ENCODE peak calls at places on chromosomes 4 and X, in five cellular contexts. Q, M, Y, H and D are unnamed samples.

GRCh38 chr4:7938513-7939376 is 916 bp downstream of the AFAP1 start:
- DNase-seq in H (no peak), Q (peak), Y (peak), M (peak), D (peak)

GRCh38 chrX:103722505-103722904 is 11.8 kb downstream of the TMEM31 start:
- DNase-seq in Y (peak), Q (no peak), H (no peak), M (no peak), D (peak)

GRCh38 chr4:48976007-48976406 is 10.1 kb upstream of the CWH43 start:
- DNase-seq in Q (no peak), H (no peak), Y (no peak), M (no peak), D (no peak)

GRCh38 chrX:23787745-23788118 is 4.8 kb downstream of the SAT1 start:
- DNase-seq in M (no peak), Y (no peak), Q (no peak), H (no peak), D (no peak)

GRCh38 chr4:4421356-4421755 is 34.5 kb downstream of the NSG1 start:
- DNase-seq in Y (no peak), M (no peak), Q (no peak), H (no peak), D (no peak)

GRCh38 chr4:182207806-182208483 is 35.3 kb upstream of the TENM3 start:
- DNase-seq in M (no peak), Q (peak), H (no peak), Y (peak), D (no peak)

GRCh38 chrX:108020631-108021030 is 24.2 kb upstream of the VSIG1 start:
- DNase-seq in H (no peak), Q (peak), Y (peak), M (no peak), D (no peak)

GRCh38 chr4:117134386-117134785 is 49.0 kb upstream of the TRAM1L1 start:
- DNase-seq in Q (peak), H (no peak), M (no peak), Y (peak), D (peak)

GRCh38 chrX:120029354-120029753 is 48.1 kb downstream of the RHOXF2B start:
- DNase-seq in M (no peak), Y (no peak), H (no peak), Q (no peak), D (no peak)

GRCh38 chr4:71663780-71664179 is 120.1 kb downstream of the GC start:
- DNase-seq in H (no peak), Y (no peak), Q (no peak), M (no peak), D (no peak)

GRCh38 chrX:70970482-70970999 is 39.6 kb upstream of the SLC7A3 start:
- DNase-seq in Y (peak), M (no peak), H (no peak), Q (peak), D (no peak)

GRCh38 chrX:41846714-41847113 is 76.6 kb downstream of the CASK start:
- DNase-seq in Q (no peak), Y (no peak), H (no peak), M (no peak), D (no peak)

GRCh38 chrX:151821226-151821625 is 86.7 kb downstream of the CNGA2 start:
- DNase-seq in Q (no peak), H (no peak), M (no peak), Y (peak), D (no peak)

GRCh38 chr4:133287396-133287795 is 138.3 kb downstream of the PCDH10 start:
- DNase-seq in Q (no peak), H (no peak), M (no peak), Y (no peak), D (no peak)
- TF ChIP-seq CTCF in Q (no peak), H (no peak), M (no peak), Y (no peak), D (no peak)

GRCh38 chrX:131709553-131709952 is 165.7 kb downstream of the OR13H1 start:
- DNase-seq in Q (no peak), M (no peak), Y (no peak), H (no peak), D (no peak)

GRCh38 chrX:131703646-131704045 is 159.8 kb downstream of the OR13H1 start:
- DNase-seq in M (peak), Y (no peak), H (no peak), Q (no peak), D (no peak)

GRCh38 chrX:131704136-131704695 is 160.3 kb downstream of the OR13H1 start:
- DNase-seq in M (peak), Q (no peak), H (peak), Y (no peak), D (peak)
- TF ChIP-seq CTCF in M (peak), Q (no peak), H (peak), Y (no peak), D (no peak)

GRCh38 chrX:153776611-153777045 is 4.2 kb upstream of the SRPK3 start:
- DNase-seq in M (no peak), Q (no peak), H (no peak), Y (no peak), D (no peak)

GRCh38 chrX:153775631-153776595 is 4.9 kb upstream of the SRPK3 start:
- DNase-seq in Y (no peak), Q (no peak), M (no peak), H (no peak), D (no peak)

GRCh38 chrX:153778684-153779101 is 2.1 kb upstream of the SRPK3 start:
- DNase-seq in Y (peak), M (no peak), H (no peak), Q (peak), D (no peak)

GRCh38 chrX:153778151-153778551 is 2.7 kb upstream of the SRPK3 start:
- DNase-seq in Y (no peak), M (no peak), Q (no peak), H (no peak), D (no peak)

DNA sequence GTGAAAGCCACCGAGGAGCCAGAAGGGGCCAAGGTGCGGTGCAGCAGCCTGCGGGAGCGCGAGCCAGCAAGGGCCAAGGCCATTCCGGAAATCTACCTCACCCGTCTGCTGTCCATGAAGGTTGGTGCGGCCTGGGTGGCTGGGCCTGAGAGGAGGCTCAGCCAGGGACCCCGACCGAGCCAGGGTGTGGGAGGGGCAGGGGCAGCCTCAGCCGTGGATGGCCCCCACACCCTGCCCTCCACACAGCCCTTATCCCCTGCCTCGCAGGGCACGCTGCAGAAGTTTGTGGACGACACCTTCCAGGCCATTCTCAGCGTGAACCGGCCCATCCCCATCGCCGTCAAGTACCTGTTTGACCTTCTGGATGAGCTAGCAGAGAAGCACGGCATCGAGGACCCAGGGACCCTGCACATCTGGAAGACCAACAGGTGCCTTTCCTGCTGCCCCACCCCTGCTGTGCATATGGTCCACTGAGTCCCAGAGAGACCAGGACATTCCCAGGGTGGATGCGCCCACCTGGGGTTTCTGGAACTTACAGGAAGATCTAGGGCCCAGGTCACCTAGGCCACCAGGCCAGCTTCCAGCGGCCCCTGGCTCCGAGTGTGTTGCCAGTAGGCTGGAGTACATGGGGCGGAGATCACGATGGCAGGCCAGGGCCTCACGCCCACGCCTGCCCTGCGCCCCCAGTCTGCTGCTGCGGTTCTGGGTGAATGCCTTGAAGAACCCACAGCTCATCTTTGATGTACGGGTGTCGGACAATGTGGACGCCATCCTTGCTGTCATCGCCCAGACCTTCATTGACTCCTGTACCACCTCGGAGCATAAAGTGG is 3.4 kb upstream of the SRPK3 start:
- DNase-seq in M (no peak), H (no peak), Q (no peak), Y (no peak), D (peak)
- TF ChIP-seq CTCF in M (no peak), H (no peak), Q (no peak), Y (no peak), D (no peak)

DNA sequence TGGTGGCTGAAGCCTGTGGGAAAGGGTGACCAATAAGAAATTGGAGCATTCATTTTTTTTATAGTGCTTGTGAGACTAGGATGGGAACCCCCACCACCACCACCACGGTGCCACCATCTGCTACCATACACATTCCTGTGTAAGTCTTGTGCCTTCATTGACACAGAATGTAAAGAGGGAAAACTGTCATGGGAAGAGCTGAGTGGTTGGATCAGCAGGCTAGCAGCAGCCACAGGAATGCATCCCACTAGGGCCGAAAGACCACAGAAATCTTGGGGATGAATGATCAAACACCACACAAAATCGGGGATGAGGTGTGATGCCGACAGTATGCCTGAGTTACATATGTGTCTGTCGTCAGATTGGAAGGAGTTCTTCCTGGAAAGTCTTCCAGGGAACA is 69.2 kb downstream of the SRPX start:
- DNase-seq in Y (no peak), Q (no peak), H (no peak), M (no peak), D (no peak)
- TF ChIP-seq CTCF in Y (no peak), Q (no peak), H (no peak), M (no peak), D (no peak)